ENCODE peak calls at places on chromosomes 1 and 21, in seven cellular contexts. One of them, this sample, is unnamed.

GRCh38 chr1:241063281-241063680 is 293.7 kb downstream of the RGS7 start:
- DNase-seq in neural crest cell: no peak
- DNase-seq in tibial nerve: no peak
- DNase-seq in omental fat pad: no peak
- DNase-seq in pancreas: no peak
- DNase-seq in endothelial cell: no peak
- DNase-seq in heart right ventricle: no peak
- DNase-seq in this sample: no peak

GRCh38 chr1:181416268-181416855 is 67.0 kb upstream of the CACNA1E start:
- DNase-seq in neural crest cell: no peak
- DNase-seq in tibial nerve: no peak
- DNase-seq in omental fat pad: no peak
- DNase-seq in pancreas: no peak
- DNase-seq in endothelial cell: no peak
- DNase-seq in heart right ventricle: no peak
- DNase-seq in this sample: no peak

GRCh38 chr1:69737527-69738176 is 169.9 kb downstream of the LRRC7 start:
- DNase-seq in neural crest cell: peak
- DNase-seq in tibial nerve: peak
- DNase-seq in omental fat pad: no peak
- DNase-seq in pancreas: no peak
- DNase-seq in endothelial cell: peak
- DNase-seq in heart right ventricle: peak
- DNase-seq in this sample: peak

GRCh38 chr1:180598333-180598979 is 33.4 kb upstream of the XPR1 start:
- DNase-seq in neural crest cell: no peak
- DNase-seq in tibial nerve: no peak
- DNase-seq in omental fat pad: no peak
- DNase-seq in pancreas: no peak
- DNase-seq in endothelial cell: no peak
- DNase-seq in heart right ventricle: no peak
- DNase-seq in this sample: no peak

GRCh38 chr1:12040457-12041051 is 21.3 kb downstream of the MIIP start:
- DNase-seq in neural crest cell: no peak
- DNase-seq in tibial nerve: peak
- DNase-seq in omental fat pad: no peak
- DNase-seq in pancreas: no peak
- DNase-seq in endothelial cell: no peak
- DNase-seq in heart right ventricle: no peak
- DNase-seq in this sample: peak

GRCh38 chr1:43007377-43008105 is 48.9 kb upstream of the SLC2A1 start:
- DNase-seq in neural crest cell: peak
- DNase-seq in tibial nerve: no peak
- DNase-seq in omental fat pad: no peak
- DNase-seq in pancreas: peak
- DNase-seq in endothelial cell: peak
- DNase-seq in heart right ventricle: no peak
- DNase-seq in this sample: no peak

GRCh38 chr1:178004926-178005391 is 35.1 kb upstream of the SEC16B start:
- DNase-seq in neural crest cell: no peak
- DNase-seq in tibial nerve: no peak
- DNase-seq in omental fat pad: no peak
- DNase-seq in pancreas: no peak
- DNase-seq in endothelial cell: no peak
- DNase-seq in heart right ventricle: no peak
- DNase-seq in this sample: no peak

GRCh38 chr21:35046880-35047229 is 2.2 kb downstream of the RUNX1 start:
- DNase-seq in neural crest cell: no peak
- DNase-seq in tibial nerve: no peak
- DNase-seq in omental fat pad: no peak
- DNase-seq in pancreas: no peak
- DNase-seq in endothelial cell: peak
- DNase-seq in heart right ventricle: no peak
- DNase-seq in this sample: no peak

GRCh38 chr1:80582980-80583379 is 1217.8 kb upstream of the ADGRL2 start:
- DNase-seq in neural crest cell: no peak
- DNase-seq in tibial nerve: no peak
- DNase-seq in omental fat pad: no peak
- DNase-seq in pancreas: no peak
- DNase-seq in endothelial cell: no peak
- DNase-seq in heart right ventricle: no peak
- DNase-seq in this sample: no peak

GRCh38 chr1:58717979-58718378 is 18.1 kb upstream of the MYSM1 start:
- DNase-seq in neural crest cell: no peak
- DNase-seq in tibial nerve: no peak
- DNase-seq in omental fat pad: no peak
- DNase-seq in pancreas: no peak
- DNase-seq in endothelial cell: no peak
- DNase-seq in heart right ventricle: no peak
- DNase-seq in this sample: no peak

GRCh38 chr1:78254517-78254916 is 208.8 kb downstream of the GIPC2 start:
- DNase-seq in neural crest cell: no peak
- DNase-seq in tibial nerve: no peak
- DNase-seq in omental fat pad: no peak
- DNase-seq in pancreas: no peak
- DNase-seq in endothelial cell: no peak
- DNase-seq in heart right ventricle: no peak
- DNase-seq in this sample: no peak

GRCh38 chr1:203152158-203153034 is 23.2 kb downstream of the MYBPH start:
- DNase-seq in neural crest cell: no peak
- DNase-seq in tibial nerve: no peak
- DNase-seq in omental fat pad: no peak
- DNase-seq in pancreas: no peak
- DNase-seq in endothelial cell: no peak
- DNase-seq in heart right ventricle: no peak
- DNase-seq in this sample: no peak

GRCh38 chr1:33099290-33100118 is 18.6 kb downstream of the AZIN2 start:
- DNase-seq in neural crest cell: no peak
- DNase-seq in tibial nerve: peak
- DNase-seq in omental fat pad: no peak
- DNase-seq in pancreas: no peak
- DNase-seq in endothelial cell: no peak
- DNase-seq in heart right ventricle: peak
- DNase-seq in this sample: peak

GRCh38 chr1:42873670-42874069 is 27.3 kb downstream of the ZNF691 start:
- DNase-seq in neural crest cell: no peak
- DNase-seq in tibial nerve: no peak
- DNase-seq in omental fat pad: no peak
- DNase-seq in pancreas: no peak
- DNase-seq in endothelial cell: no peak
- DNase-seq in heart right ventricle: no peak
- DNase-seq in this sample: no peak

GRCh38 chr1:159214149-159214760 is 9.6 kb downstream of the ACKR1 start:
- DNase-seq in neural crest cell: peak
- DNase-seq in tibial nerve: peak
- DNase-seq in omental fat pad: no peak
- DNase-seq in pancreas: no peak
- DNase-seq in endothelial cell: peak
- DNase-seq in heart right ventricle: peak
- DNase-seq in this sample: no peak

GRCh38 chr1:226711976-226712778 is 26.9 kb downstream of the ITPKB start:
- DNase-seq in neural crest cell: no peak
- DNase-seq in tibial nerve: no peak
- DNase-seq in omental fat pad: no peak
- DNase-seq in pancreas: no peak
- DNase-seq in endothelial cell: no peak
- DNase-seq in heart right ventricle: no peak
- DNase-seq in this sample: no peak

GRCh38 chr1:27993241-27993640 is 33.5 kb downstream of the XKR8 start:
- DNase-seq in neural crest cell: no peak
- DNase-seq in tibial nerve: no peak
- DNase-seq in omental fat pad: no peak
- DNase-seq in pancreas: no peak
- DNase-seq in endothelial cell: no peak
- DNase-seq in heart right ventricle: no peak
- DNase-seq in this sample: no peak

GRCh38 chr1:55712148-55712547 is 497.0 kb upstream of the USP24 start:
- DNase-seq in neural crest cell: no peak
- DNase-seq in tibial nerve: no peak
- DNase-seq in omental fat pad: no peak
- DNase-seq in pancreas: no peak
- DNase-seq in endothelial cell: no peak
- DNase-seq in heart right ventricle: no peak
- DNase-seq in this sample: no peak

GRCh38 chr1:207032528-207033017 is at the start of gene C1orf116:
- DNase-seq in neural crest cell: no peak
- DNase-seq in tibial nerve: no peak
- DNase-seq in omental fat pad: no peak
- DNase-seq in pancreas: peak
- DNase-seq in endothelial cell: no peak
- DNase-seq in heart right ventricle: no peak
- DNase-seq in this sample: no peak

GRCh38 chr1:150008699-150009098 is 1.8 kb downstream of the OTUD7B start:
- DNase-seq in neural crest cell: no peak
- DNase-seq in tibial nerve: no peak
- DNase-seq in omental fat pad: no peak
- DNase-seq in pancreas: no peak
- DNase-seq in endothelial cell: no peak
- DNase-seq in heart right ventricle: no peak
- DNase-seq in this sample: no peak

GRCh38 chr1:174044418-174045222 is 22.5 kb upstream of the RC3H1 start:
- DNase-seq in neural crest cell: no peak
- DNase-seq in tibial nerve: no peak
- DNase-seq in omental fat pad: no peak
- DNase-seq in pancreas: no peak
- DNase-seq in endothelial cell: no peak
- DNase-seq in heart right ventricle: no peak
- DNase-seq in this sample: no peak

GRCh38 chr1:236851871-236852270 is 56.8 kb downstream of the MTR start:
- DNase-seq in neural crest cell: no peak
- DNase-seq in tibial nerve: no peak
- DNase-seq in omental fat pad: no peak
- DNase-seq in pancreas: no peak
- DNase-seq in endothelial cell: no peak
- DNase-seq in heart right ventricle: no peak
- DNase-seq in this sample: no peak

GRCh38 chr1:14947421-14947820 is 206.1 kb upstream of the TMEM51 start:
- DNase-seq in neural crest cell: no peak
- DNase-seq in tibial nerve: no peak
- DNase-seq in omental fat pad: no peak
- DNase-seq in pancreas: no peak
- DNase-seq in endothelial cell: no peak
- DNase-seq in heart right ventricle: no peak
- DNase-seq in this sample: no peak

GRCh38 chr1:214123061-214123784 is 135.4 kb downstream of the PROX1 start:
- DNase-seq in neural crest cell: peak
- DNase-seq in tibial nerve: peak
- DNase-seq in omental fat pad: no peak
- DNase-seq in pancreas: peak
- DNase-seq in endothelial cell: peak
- DNase-seq in heart right ventricle: peak
- DNase-seq in this sample: no peak

GRCh38 chr1:97013904-97014303 is 292.3 kb downstream of the PTBP2 start:
- DNase-seq in neural crest cell: no peak
- DNase-seq in tibial nerve: no peak
- DNase-seq in omental fat pad: no peak
- DNase-seq in pancreas: no peak
- DNase-seq in endothelial cell: no peak
- DNase-seq in heart right ventricle: no peak
- DNase-seq in this sample: no peak

GRCh38 chr1:109643385-109644230 is 12.3 kb upstream of the GSTM4 start:
- DNase-seq in neural crest cell: peak
- DNase-seq in tibial nerve: peak
- DNase-seq in omental fat pad: peak
- DNase-seq in pancreas: peak
- DNase-seq in endothelial cell: peak
- DNase-seq in heart right ventricle: peak
- DNase-seq in this sample: no peak

GRCh38 chr1:213296558-213296957 is 245.5 kb downstream of the RPS6KC1 start:
- DNase-seq in neural crest cell: no peak
- DNase-seq in tibial nerve: no peak
- DNase-seq in omental fat pad: no peak
- DNase-seq in pancreas: no peak
- DNase-seq in endothelial cell: no peak
- DNase-seq in heart right ventricle: no peak
- DNase-seq in this sample: no peak

GRCh38 chr1:12276225-12276624 is 46.4 kb downstream of the VPS13D start:
- DNase-seq in neural crest cell: peak
- DNase-seq in tibial nerve: no peak
- DNase-seq in omental fat pad: no peak
- DNase-seq in pancreas: no peak
- DNase-seq in endothelial cell: peak
- DNase-seq in heart right ventricle: peak
- DNase-seq in this sample: peak

GRCh38 chr21:27371688-27372331 is 404.9 kb upstream of the ADAMTS5 start:
- DNase-seq in neural crest cell: no peak
- DNase-seq in tibial nerve: no peak
- DNase-seq in omental fat pad: no peak
- DNase-seq in pancreas: no peak
- DNase-seq in endothelial cell: no peak
- DNase-seq in heart right ventricle: no peak
- DNase-seq in this sample: no peak

GRCh38 chr1:244067893-244068292 is 16.8 kb downstream of the ZBTB18 start:
- DNase-seq in neural crest cell: no peak
- DNase-seq in tibial nerve: no peak
- DNase-seq in omental fat pad: no peak
- DNase-seq in pancreas: no peak
- DNase-seq in endothelial cell: no peak
- DNase-seq in heart right ventricle: no peak
- DNase-seq in this sample: no peak

GRCh38 chr1:204763773-204764427 is 78.4 kb upstream of the LRRN2 start:
- DNase-seq in neural crest cell: peak
- DNase-seq in tibial nerve: peak
- DNase-seq in omental fat pad: peak
- DNase-seq in pancreas: peak
- DNase-seq in endothelial cell: peak
- DNase-seq in heart right ventricle: peak
- DNase-seq in this sample: peak
- TF ChIP-seq CTCF in neural crest cell: peak
- TF ChIP-seq CTCF in tibial nerve: peak
- TF ChIP-seq CTCF in omental fat pad: no peak
- TF ChIP-seq CTCF in pancreas: peak
- TF ChIP-seq CTCF in endothelial cell: peak
- TF ChIP-seq CTCF in heart right ventricle: peak
- TF ChIP-seq CTCF in this sample: peak

GRCh38 chr1:25889470-25889869 is 14.0 kb upstream of the PAQR7 start:
- DNase-seq in neural crest cell: no peak
- DNase-seq in tibial nerve: no peak
- DNase-seq in omental fat pad: no peak
- DNase-seq in pancreas: no peak
- DNase-seq in endothelial cell: no peak
- DNase-seq in heart right ventricle: no peak
- DNase-seq in this sample: no peak
- TF ChIP-seq CTCF in neural crest cell: peak
- TF ChIP-seq CTCF in tibial nerve: no peak
- TF ChIP-seq CTCF in omental fat pad: no peak
- TF ChIP-seq CTCF in pancreas: no peak
- TF ChIP-seq CTCF in endothelial cell: no peak
- TF ChIP-seq CTCF in heart right ventricle: no peak
- TF ChIP-seq CTCF in this sample: peak

GRCh38 chr1:164914208-164914607 is 355.2 kb downstream of the PBX1 start:
- DNase-seq in neural crest cell: no peak
- DNase-seq in tibial nerve: no peak
- DNase-seq in omental fat pad: no peak
- DNase-seq in pancreas: no peak
- DNase-seq in endothelial cell: no peak
- DNase-seq in heart right ventricle: no peak
- DNase-seq in this sample: peak
- TF ChIP-seq CTCF in neural crest cell: no peak
- TF ChIP-seq CTCF in tibial nerve: no peak
- TF ChIP-seq CTCF in omental fat pad: no peak
- TF ChIP-seq CTCF in pancreas: no peak
- TF ChIP-seq CTCF in endothelial cell: no peak
- TF ChIP-seq CTCF in heart right ventricle: peak
- TF ChIP-seq CTCF in this sample: peak

GRCh38 chr1:37056201-37056764 is 22.0 kb upstream of the GRIK3 start:
- DNase-seq in neural crest cell: no peak
- DNase-seq in tibial nerve: no peak
- DNase-seq in omental fat pad: no peak
- DNase-seq in pancreas: no peak
- DNase-seq in endothelial cell: no peak
- DNase-seq in heart right ventricle: no peak
- DNase-seq in this sample: no peak
- TF ChIP-seq CTCF in neural crest cell: no peak
- TF ChIP-seq CTCF in tibial nerve: no peak
- TF ChIP-seq CTCF in omental fat pad: no peak
- TF ChIP-seq CTCF in pancreas: no peak
- TF ChIP-seq CTCF in endothelial cell: no peak
- TF ChIP-seq CTCF in heart right ventricle: no peak
- TF ChIP-seq CTCF in this sample: no peak